ENCODE peak calls at places on chromosome 1, in ten cellular contexts. S is SK-N-SH, R is HCT116, X is suprapubic skin, I is esophagus muscularis mucosa, P is transverse colon, W is Panc1, E is sigmoid colon, G is GM23338, O is stomach. L is an unnamed sample.

GRCh38 chr1:228035844-228036243 is 29.0 kb downstream of the WNT3A start:
- DNase-seq in W (no peak), O (no peak), E (peak; percentile 36), G (no peak), S (no peak), I (no peak), R (no peak), X (peak; percentile 61), P (no peak), L (no peak)

GRCh38 chr1:72557446-72558049 is 275.2 kb upstream of the NEGR1 start:
- DNase-seq in S (no peak), O (no peak), R (no peak), I (no peak), X (no peak), G (peak; percentile 74), E (no peak), P (no peak), W (no peak), L (no peak)

GRCh38 chr1:166489670-166490436 is 323.1 kb upstream of the FAM78B start:
- DNase-seq in I (no peak), X (no peak), E (peak; percentile 62), S (no peak), W (peak; percentile 33), R (peak; percentile 49), P (peak; percentile 22), G (no peak), O (no peak), L (no peak)

GRCh38 chr1:59438058-59438560 is 141.2 kb downstream of the FGGY start:
- DNase-seq in S (no peak), E (no peak), O (no peak), R (no peak), I (peak; percentile 24), P (no peak), W (no peak), X (no peak), G (no peak), L (no peak)

GRCh38 chr1:198936371-198937083 is 297.7 kb downstream of the PTPRC start:
- DNase-seq in O (no peak), P (no peak), R (no peak), I (no peak), E (no peak), X (no peak), S (no peak), W (no peak), G (no peak), L (no peak)

GRCh38 chr1:39854738-39855137 is 28.6 kb downstream of the TRIT1 start:
- DNase-seq in W (no peak), G (no peak), I (no peak), R (no peak), S (no peak), O (no peak), X (no peak), E (no peak), P (no peak), L (no peak)

GRCh38 chr1:23524716-23525401 is 6.2 kb downstream of the E2F2 start:
- DNase-seq in S (peak; percentile 49), E (no peak), P (peak; percentile 92), G (no peak), X (no peak), W (no peak), O (peak; percentile 65), R (no peak), I (no peak), L (no peak)

GRCh38 chr1:3869751-3870301 is 12.6 kb downstream of the DFFB start:
- DNase-seq in G (peak; percentile 20), E (no peak), W (no peak), P (no peak), I (no peak), R (no peak), O (no peak), S (no peak), X (no peak), L (no peak)

GRCh38 chr1:240344918-240345317 is 253.2 kb downstream of the FMN2 start:
- DNase-seq in R (no peak), S (no peak), P (no peak), I (no peak), G (no peak), X (no peak), O (no peak), E (no peak), W (no peak), L (no peak)

GRCh38 chr1:60989745-60990718 is 92.3 kb upstream of the NFIA start:
- DNase-seq in R (no peak), W (no peak), G (no peak), S (peak; percentile 50), O (no peak), E (peak; percentile 69), P (no peak), I (no peak), X (no peak), L (no peak)

DNA sequence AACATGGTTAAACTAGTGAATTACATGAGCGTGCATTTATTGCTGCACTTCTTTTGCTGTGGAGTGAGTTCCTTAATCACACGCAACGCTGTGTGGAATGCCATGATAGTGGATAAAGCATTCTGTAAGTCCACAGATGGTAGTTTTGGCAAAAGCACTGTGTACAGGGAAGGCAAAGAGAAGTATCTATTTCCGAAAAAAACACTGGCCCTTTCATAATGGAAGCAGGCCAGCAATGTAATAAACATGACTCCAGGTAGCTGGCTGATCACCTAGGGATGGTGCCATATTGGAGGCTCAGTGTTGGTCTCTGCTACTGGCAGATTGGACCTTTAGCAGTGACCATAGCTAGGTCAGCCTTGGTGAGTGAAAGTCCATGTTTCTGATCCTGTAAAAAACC is 67.6 kb downstream of the FH start:
- DNase-seq in R (no peak), E (no peak), X (no peak), P (no peak), S (no peak), O (no peak), I (no peak), W (no peak), G (no peak), L (no peak)
- TF ChIP-seq POLR2AphosphoS5 in R (no peak), E (no peak), X (no peak), P (no peak), S (no peak), O (no peak), I (no peak), W (no peak), G (no peak), L (no peak)

DNA sequence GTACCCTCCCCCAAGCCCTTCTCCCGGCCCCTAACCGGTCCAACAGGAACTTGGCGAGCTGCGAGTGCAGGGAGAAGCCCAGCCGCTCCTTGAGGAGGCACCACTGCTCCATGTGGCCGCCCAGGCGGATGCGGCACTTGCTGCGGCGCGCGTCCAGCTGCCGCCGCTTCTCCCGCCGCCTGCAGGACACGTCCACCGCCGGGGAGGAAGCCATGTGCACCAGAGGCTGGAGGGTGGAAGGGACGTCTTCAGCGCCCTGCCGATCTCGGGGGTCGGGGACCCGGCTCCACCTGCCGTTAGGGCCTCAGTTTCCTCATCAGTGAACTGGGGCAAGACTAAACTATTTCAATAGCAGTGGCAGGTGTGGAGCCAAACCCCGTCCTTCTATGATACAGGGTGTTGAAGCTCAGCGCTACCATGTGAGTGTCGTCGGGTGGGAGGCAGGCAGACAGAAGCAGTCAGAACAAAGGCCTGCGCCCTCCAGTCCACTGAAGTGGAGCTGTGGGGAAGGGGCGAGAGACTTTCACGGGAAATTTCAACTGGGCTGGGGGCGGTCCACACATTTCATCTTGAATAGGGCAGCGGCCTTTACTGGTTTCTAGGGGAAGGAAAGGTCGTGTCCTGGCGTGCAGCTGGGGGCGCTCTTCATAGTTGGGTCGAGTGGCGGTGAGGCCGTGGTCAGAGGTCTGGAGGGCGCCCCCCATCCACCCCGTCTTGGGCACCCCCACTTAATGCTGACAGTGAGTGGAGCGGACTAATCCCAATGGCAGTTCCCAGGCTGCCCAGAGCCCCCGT is 592 bp downstream of the ZNF692 start:
- DNase-seq in O (peak; percentile 85), W (no peak), I (no peak), E (peak; percentile 87), R (peak; percentile 47), S (peak; percentile 79), X (no peak), G (peak; percentile 89), P (peak; percentile 79), L (peak; percentile 86)
- H3K4me1 ChIP-seq in O (peaks cover 27% of the 10 kb centered on the region), W (peaks cover 17% of the 10 kb centered on the region), I (peaks cover 37% of the 10 kb centered on the region), E (peaks cover 20% of the 10 kb centered on the region), R (peaks cover 12% of the 10 kb centered on the region), S (peaks cover 9% of the 10 kb centered on the region), X (peaks cover 37% of the 10 kb centered on the region), G (peaks cover 22% of the 10 kb centered on the region), P (peaks cover 30% of the 10 kb centered on the region), L (peaks cover 7% of the 10 kb centered on the region)

GRCh38 chr1:241503444-241503843 is 16.1 kb downstream of the FH start:
- DNase-seq in R (no peak), P (no peak), I (no peak), W (no peak), E (no peak), G (no peak), S (no peak), O (no peak), X (no peak), L (no peak)

DNA sequence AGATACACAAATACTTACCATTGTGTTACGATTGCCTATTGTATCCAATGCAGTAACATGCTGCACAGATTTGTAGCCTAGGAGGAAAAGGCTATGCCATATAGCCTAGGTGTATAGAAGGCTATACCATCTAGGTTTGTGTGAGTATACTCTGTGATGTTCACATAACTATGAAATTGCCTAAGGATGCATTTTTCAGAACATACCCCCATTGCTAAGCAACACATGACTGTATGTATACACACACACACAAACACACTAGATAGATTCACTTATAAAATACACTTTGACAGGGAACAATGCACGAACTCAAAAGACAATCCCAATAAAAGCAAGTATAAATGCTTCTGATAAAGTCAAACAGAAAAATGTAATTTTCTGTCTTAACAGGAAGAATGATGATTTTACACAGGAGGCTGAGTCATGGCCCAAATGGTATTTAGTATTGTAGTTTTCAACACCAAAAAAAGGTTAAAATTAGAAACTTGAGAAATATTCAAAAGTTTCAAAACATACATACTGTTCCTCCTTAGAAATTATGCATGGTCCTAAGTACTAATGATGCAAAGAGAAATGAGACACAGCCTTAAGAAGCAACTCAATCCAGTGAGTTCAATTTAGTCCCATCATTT is 12.2 kb downstream of the FH start:
- DNase-seq in I (no peak), O (no peak), E (no peak), P (no peak), R (no peak), X (no peak), S (no peak), W (no peak), G (no peak), L (no peak)
- H3K36me3 ChIP-seq in I (peaks cover 44% of the 10 kb centered on the region), O (peaks cover 37% of the 10 kb centered on the region), E (peaks cover 14% of the 10 kb centered on the region), P (peaks cover 68% of the 10 kb centered on the region), R (peaks cover 27% of the 10 kb centered on the region), X (peaks cover 91% of the 10 kb centered on the region), S (peaks cover 65% of the 10 kb centered on the region), W (peaks cover 47% of the 10 kb centered on the region), G (peaks cover 33% of the 10 kb centered on the region), L (peaks cover 7% of the 10 kb centered on the region)

DNA sequence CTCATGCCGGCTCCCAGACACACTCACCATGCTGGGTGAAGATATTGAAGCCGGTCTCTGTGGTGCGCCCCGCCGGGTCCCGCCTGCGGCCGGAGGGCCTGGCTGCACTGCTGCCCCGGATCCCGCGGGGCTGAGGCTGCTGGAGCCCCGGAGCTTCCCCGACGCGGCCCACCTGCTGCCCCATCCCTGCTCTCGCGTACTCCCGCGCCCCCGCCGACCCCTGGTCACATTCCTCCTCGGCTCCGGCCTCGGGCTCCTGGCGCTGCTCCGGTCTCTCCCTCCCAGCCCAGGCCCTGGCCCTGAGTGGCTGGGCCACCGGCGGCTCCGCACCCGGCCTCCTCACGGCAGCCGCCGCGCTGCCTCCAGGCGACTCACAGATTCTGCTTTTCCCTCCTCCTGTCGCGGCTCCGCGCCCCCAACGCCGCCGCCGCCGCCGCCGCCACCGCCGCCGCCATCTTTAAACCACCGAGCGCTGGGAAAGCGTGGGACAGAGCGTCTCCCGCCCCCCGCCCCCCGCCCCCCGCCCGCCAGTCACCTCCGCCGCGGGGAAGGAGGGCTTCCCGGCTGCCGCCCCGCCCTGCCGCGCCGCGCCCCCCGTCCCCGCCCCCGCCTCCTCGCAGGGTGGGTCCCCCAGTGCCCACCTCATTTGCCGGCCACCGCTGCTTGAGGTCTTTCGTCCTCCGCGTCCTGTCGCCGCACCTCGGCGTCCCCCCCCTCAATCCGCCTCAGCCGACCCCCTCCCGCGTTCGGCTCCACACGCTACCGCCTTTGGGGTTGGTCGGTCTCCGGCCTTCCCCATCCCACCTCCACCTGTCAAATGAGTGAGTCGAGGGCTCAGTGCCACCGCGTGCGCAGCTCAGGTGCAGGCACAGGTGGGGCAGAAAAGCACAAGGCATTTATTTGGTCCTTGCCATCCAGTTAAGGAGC is at the start of gene ABL2:
- DNase-seq in S (peak; percentile 96), E (peak; percentile 69), W (no peak), P (peak; percentile 47), G (peak; percentile 83), I (no peak), R (peak; percentile 31), O (peak; percentile 48), X (peak; percentile 80), L (no peak)
- TF ChIP-seq POLR2AphosphoS5 in S (no peak), E (no peak), W (no peak), P (no peak), G (no peak), I (no peak), R (no peak), O (no peak), X (no peak), L (no peak)

L was measured in breast epithelium.